ENCODE peak calls at places on chromosomes 6 and 20, in four cellular contexts. G, E, U and O are unnamed samples.

GRCh38 chr6:125207956-125208355 is 54.4 kb downstream of the TPD52L1 start:
- DNase-seq in U (no peak), G (no peak), E (no peak), O (no peak)

GRCh38 chr6:160349837-160350236 is 1.7 kb downstream of the SLC22A3 start:
- DNase-seq in E (no peak), U (no peak), G (no peak), O (no peak)

GRCh38 chr6:88445188-88445958 is 279.2 kb upstream of the CNR1 start:
- DNase-seq in G (no peak), E (no peak), U (no peak), O (no peak)

GRCh38 chr6:152942319-152942869 is 40.4 kb downstream of the FBXO5 start:
- DNase-seq in U (no peak), E (no peak), G (no peak), O (no peak)

GRCh38 chr20:11452326-11452725 is 465.4 kb upstream of the BTBD3 start:
- DNase-seq in U (no peak), E (no peak), G (no peak), O (no peak)

GRCh38 chr20:35772563-35773058 is 796 bp downstream of the PHF20 start:
- DNase-seq in E (no peak), G (no peak), U (no peak), O (peak)

GRCh38 chr6:81636930-81637568 is 115.4 kb downstream of the TENT5A start:
- DNase-seq in G (peak), U (no peak), E (no peak), O (no peak)

GRCh38 chr6:45640081-45640491 is 262.4 kb upstream of the SUPT3H start:
- DNase-seq in E (no peak), U (no peak), G (no peak), O (no peak)

GRCh38 chr6:166786704-166787293 is 159.7 kb upstream of the RPS6KA2 start:
- DNase-seq in E (peak), U (peak), G (peak), O (peak)

DNA sequence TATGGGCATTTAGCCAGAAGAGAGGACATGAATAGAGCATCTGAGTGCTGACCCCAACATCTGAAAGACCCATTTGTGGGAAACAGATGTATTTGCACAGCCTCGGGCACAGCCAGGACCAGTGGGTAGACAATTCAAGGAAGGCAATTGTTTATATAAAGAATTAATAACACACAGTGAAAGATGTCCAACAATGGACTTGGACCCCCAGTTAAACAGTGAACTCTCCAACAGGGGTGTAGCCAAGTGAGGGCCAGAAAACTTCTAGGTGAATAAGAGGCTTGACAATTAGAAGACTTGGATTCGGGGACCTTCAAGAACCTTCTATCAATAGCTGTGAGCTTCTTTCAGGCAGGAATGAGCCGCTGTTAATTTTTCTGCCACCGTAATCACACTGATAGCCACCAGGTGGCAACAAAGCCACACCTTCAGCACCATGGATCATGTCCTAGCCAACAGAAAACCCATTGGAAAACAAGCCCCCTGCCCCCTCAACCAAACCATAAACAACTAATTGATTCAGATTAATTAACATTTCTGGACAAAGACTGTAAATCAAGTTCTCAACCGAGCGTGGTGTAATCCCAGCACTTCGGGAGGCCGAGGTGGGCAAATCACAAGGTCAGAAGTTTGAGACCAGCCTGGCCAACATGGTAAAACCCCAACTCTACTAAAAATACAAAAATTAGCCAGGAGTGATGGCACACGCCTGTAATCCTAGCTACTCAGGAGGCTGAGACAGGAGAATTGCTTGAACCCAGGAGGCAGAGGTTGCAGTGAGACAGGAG is 8.8 kb upstream of the SRSF6 start:
- DNase-seq in G (peak), E (peak), U (peak), O (peak)
- TF ChIP-seq CREB1 in G (no peak), E (no peak), U (no peak), O (no peak)

DNA sequence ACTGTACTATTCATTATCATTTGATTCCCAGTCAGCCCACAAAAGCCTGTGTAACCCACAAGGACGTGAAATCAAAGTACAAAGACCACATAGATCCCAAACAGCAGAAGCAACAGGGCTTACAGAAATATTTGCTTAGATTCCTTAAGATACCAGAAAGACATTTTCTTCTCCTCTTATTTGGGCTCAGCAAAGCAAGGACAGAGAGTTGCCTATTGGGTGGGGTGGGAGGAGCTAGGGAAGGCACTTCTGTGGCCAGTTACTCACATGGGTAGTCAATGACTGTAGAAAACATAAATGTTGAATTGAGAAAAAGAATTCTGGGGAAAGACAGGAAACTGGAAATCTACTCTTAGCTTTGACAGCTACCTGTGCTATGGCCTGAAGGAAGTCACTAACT is 19.8 kb downstream of the PDE7B start:
- DNase-seq in U (no peak), E (no peak), G (no peak), O (no peak)
- TF ChIP-seq JUNB in U (no peak), E (no peak), G (no peak), O (no peak)

GRCh38 chr6:40719671-40720374 is 132.7 kb upstream of the LRFN2 start:
- DNase-seq in G (no peak), U (no peak), E (peak), O (peak)
- TF ChIP-seq CREB1 in G (no peak), U (no peak), E (no peak), O (no peak)

GRCh38 chr20:37999526-38000263 is 33.6 kb downstream of the TTI1 start:
- DNase-seq in G (no peak), U (no peak), E (no peak), O (no peak)
- TF ChIP-seq JUNB in G (no peak), U (no peak), E (no peak), O (no peak)

GRCh38 chr6:122839906-122840305 is 50.8 kb downstream of the SMPDL3A start:
- DNase-seq in E (no peak), G (no peak), U (no peak), O (no peak)

GRCh38 chr6:122845464-122845863 is 56.4 kb downstream of the SMPDL3A start:
- DNase-seq in G (no peak), E (no peak), U (no peak), O (no peak)

GRCh38 chr6:122838060-122838780 is 49.2 kb downstream of the SMPDL3A start:
- DNase-seq in U (peak), E (no peak), G (peak), O (peak)

DNA sequence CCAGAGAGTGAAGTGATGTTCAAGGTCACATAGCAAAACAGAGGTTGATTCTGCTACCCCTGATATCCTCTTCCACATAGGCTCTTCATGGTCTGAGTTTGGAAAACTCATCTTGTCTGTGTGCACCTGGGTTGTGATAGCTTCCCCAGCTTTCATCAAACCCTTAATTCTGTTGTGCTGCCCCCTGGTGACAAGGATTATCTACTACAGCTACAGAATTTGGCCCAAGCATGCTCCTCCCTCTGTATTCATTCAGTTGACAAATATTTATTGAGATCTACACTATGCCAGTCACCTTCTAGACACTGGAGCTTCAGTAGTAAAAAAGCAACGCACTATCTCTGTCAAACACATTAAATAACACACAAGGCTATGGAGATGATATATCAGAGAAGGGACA is 50.4 kb downstream of the SMPDL3A start:
- DNase-seq in E (no peak), U (peak), G (peak), O (peak)
- TF ChIP-seq CREB1 in E (no peak), U (no peak), G (no peak), O (no peak)